ENCODE peak calls at places on chromosomes 12 and 14, in ten cellular contexts. A is CD4-positive, CD25-positive, alpha-beta regulatory T cell; W is thoracic aorta; L is DND-41; C is upper lobe of right lung; K is IMR-90; N is lower lobe of right lung; S is OCI-LY7; Y is neural progenitor cell; B is body of pancreas. V is an unnamed sample. For H3K4me1, the result is how much of the 10 kb centered on the place peaks cover.

GRCh38 chr14:32821989-32822653 is 116.6 kb upstream of the NPAS3 start:
- DNase-seq in N (no peak), B (no peak), K (peak), A (no peak), S (no peak), C (no peak), Y (no peak), L (no peak), W (no peak), V (no peak)

GRCh38 chr12:91225316-91225715 is 42.7 kb upstream of the DCN start:
- DNase-seq in W (no peak), A (no peak), N (no peak), S (no peak), C (no peak), B (no peak), K (peak), L (no peak), Y (no peak), V (no peak)

GRCh38 chr14:52079239-52079956 is 10.5 kb upstream of the NID2 start:
- DNase-seq in K (peak), C (no peak), N (no peak), A (no peak), S (no peak), L (no peak), B (no peak), W (no peak), Y (no peak), V (no peak)

GRCh38 chr12:104011265-104011664 is 38.7 kb downstream of the GLT8D2 start:
- DNase-seq in S (no peak), N (no peak), B (no peak), Y (no peak), A (no peak), W (no peak), L (no peak), C (no peak), K (peak), V (no peak)

GRCh38 chr12:121917950-121918678 is at the start of gene CFAP251:
- DNase-seq in C (peak), Y (peak), A (peak), K (peak), W (peak), N (peak), S (peak), B (peak), L (peak), V (peak)

GRCh38 chr12:65500121-65500846 is 221.8 kb downstream of the MSRB3 start:
- DNase-seq in N (no peak), S (no peak), W (no peak), K (peak), B (no peak), C (no peak), L (no peak), Y (no peak), A (no peak), V (no peak)

GRCh38 chr12:109518820-109519665 is 41.6 kb downstream of the UBE3B start:
- DNase-seq in K (peak), C (no peak), B (peak), A (peak), L (peak), W (no peak), N (peak), Y (peak), S (peak), V (peak)

GRCh38 chr12:92299344-92299743 is 153.7 kb upstream of the BTG1 start:
- DNase-seq in N (no peak), L (no peak), W (no peak), A (no peak), S (no peak), C (no peak), K (no peak), Y (no peak), B (no peak), V (no peak)

GRCh38 chr12:89212339-89212771 is 139.9 kb downstream of the DUSP6 start:
- DNase-seq in W (no peak), S (no peak), B (no peak), N (peak), C (no peak), A (no peak), Y (no peak), K (no peak), L (no peak), V (no peak)

GRCh38 chr12:50597200-50598195 is 92.7 kb downstream of the DIP2B start:
- DNase-seq in L (peak), Y (no peak), B (no peak), K (peak), W (peak), N (no peak), S (peak), C (no peak), A (peak), V (no peak)

GRCh38 chr14:91649930-91650329 is 82.0 kb downstream of the CATSPERB start:
- DNase-seq in A (no peak), S (peak), N (no peak), C (no peak), K (peak), W (no peak), Y (peak), L (peak), B (peak), V (peak)

GRCh38 chr14:75469606-75470237 is 41.9 kb downstream of the JDP2 start:
- DNase-seq in S (no peak), Y (no peak), L (no peak), B (peak), A (no peak), W (no peak), C (peak), N (peak), K (no peak), V (no peak)

GRCh38 chr14:65720171-65720570 is 307.6 kb downstream of the FUT8 start:
- DNase-seq in A (no peak), K (no peak), L (no peak), N (no peak), S (no peak), C (no peak), B (no peak), W (no peak), Y (no peak), V (no peak)

GRCh38 chr14:76848879-76849278 is 22.7 kb downstream of the LRRC74A start:
- DNase-seq in A (no peak), S (no peak), W (no peak), L (no peak), Y (no peak), K (no peak), N (no peak), B (no peak), C (no peak), V (no peak)

DNA sequence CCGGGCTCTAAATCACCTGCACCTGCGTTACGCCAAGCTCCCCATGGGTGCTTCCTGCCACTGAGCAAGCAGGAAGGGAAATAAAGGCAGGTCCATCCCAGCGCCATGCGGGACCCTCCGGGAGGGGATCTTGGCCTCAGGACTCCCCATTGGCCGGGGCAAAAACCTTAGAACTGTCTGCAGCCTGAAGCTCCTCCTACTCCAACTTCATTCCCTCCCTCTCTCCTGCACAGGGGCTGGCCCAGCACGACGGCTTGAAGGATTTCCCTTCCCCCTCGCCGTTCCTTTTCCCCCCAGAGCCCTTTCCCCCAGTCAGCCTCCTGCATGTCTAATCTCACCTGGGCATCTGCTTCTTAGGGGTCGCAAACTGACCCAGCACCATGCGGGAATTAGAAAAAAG is 137.2 kb upstream of the NCOR2 start:
- DNase-seq in Y (no peak), C (no peak), N (no peak), S (no peak), L (no peak), K (no peak), A (no peak), B (no peak), W (no peak), V (no peak)
- H3K27ac ChIP-seq in Y (no peak), C (peak), N (peak), S (no peak), L (no peak), K (no peak), A (no peak), B (no peak), W (no peak), V (no peak)

GRCh38 chr14:90179357-90179756 is 77.0 kb upstream of the PSMC1 start:
- DNase-seq in A (no peak), K (no peak), B (no peak), N (no peak), L (no peak), S (no peak), W (no peak), C (no peak), Y (no peak), V (no peak)
- H3K4me1 ChIP-seq in A (under half), K (under half), B (under half), N (under half), L (under half), S (under half), W (under half), C (under half), Y (under half), V (under half)

GRCh38 chr12:11499802-11500201 is 104.4 kb upstream of the PRB2 start:
- DNase-seq in B (no peak), L (no peak), Y (no peak), W (no peak), N (no peak), A (no peak), C (no peak), S (no peak), K (no peak), V (no peak)
- H3K4me3 ChIP-seq in B (no peak), L (no peak), Y (peak), W (no peak), N (no peak), A (no peak), C (no peak), S (no peak), K (no peak), V (no peak)

GRCh38 chr12:32681272-32681671 is 2.2 kb downstream of the DNM1L start:
- DNase-seq in N (no peak), K (no peak), A (no peak), Y (no peak), C (no peak), S (no peak), B (no peak), L (no peak), W (no peak), V (no peak)
- H3K27ac ChIP-seq in N (no peak), K (no peak), A (no peak), Y (no peak), C (no peak), S (no peak), B (no peak), L (no peak), W (no peak), V (peak)

GRCh38 chr14:23306412-23307145 is at the start of gene BCL2L2:
- DNase-seq in N (peak), S (peak), B (peak), K (peak), W (peak), C (peak), Y (peak), A (no peak), L (peak), V (no peak)

GRCh38 chr14:23307687-23308644 is 1.3 kb downstream of the BCL2L2 start:
- DNase-seq in K (peak), L (no peak), Y (no peak), W (no peak), B (no peak), A (no peak), S (no peak), N (no peak), C (no peak), V (no peak)

GRCh38 chr14:23310546-23310945 is 3.9 kb downstream of the BCL2L2 start:
- DNase-seq in L (no peak), N (no peak), S (no peak), W (no peak), C (no peak), B (no peak), A (no peak), Y (no peak), K (no peak), V (no peak)

GRCh38 chr14:23307146-23307447 is 464 bp downstream of the BCL2L2 start:
- DNase-seq in Y (no peak), B (no peak), A (no peak), C (no peak), L (no peak), N (no peak), K (no peak), W (no peak), S (no peak), V (no peak)

DNA sequence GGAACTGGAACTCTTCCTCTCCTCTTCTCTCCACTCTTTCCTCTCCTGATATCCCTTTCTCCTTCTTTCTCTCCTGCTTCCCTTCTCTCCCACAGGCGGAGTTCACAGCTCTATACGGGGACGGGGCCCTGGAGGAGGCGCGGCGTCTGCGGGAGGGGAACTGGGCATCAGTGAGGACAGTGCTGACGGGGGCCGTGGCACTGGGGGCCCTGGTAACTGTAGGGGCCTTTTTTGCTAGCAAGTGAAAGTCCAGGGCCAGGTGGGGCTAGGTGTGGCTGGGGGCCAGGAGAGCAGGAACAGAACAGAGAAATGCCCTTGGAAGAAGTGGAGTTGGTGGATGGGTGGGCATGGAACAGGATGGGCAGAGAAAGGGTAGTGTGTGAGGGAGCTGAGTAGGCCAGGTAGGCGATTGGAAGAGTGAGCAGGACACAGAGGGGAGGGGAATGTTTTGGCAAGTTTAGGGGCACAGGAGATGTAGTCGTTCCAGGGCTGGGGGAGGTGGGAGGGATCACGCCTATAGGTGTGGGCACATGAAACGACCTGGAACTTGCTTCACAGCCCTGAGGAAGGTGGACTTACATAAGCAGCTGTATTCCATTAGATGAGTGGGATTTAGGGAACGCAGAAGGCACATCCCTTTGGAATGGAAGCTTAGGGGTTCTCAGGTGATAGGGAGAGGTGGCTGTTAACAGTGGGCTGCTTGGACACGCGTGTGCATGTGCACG is 2.2 kb downstream of the BCL2L2 start:
- DNase-seq in Y (no peak), K (no peak), N (no peak), W (no peak), C (no peak), L (no peak), S (no peak), A (no peak), B (no peak), V (no peak)
- H3K4me1 ChIP-seq in Y (under half), K (under half), N (under half), W (under half), C (under half), L (under half), S (under half), A (under half), B (under half), V (under half)

GRCh38 chr12:133190176-133190575 is 8.9 kb downstream of the ZNF268 start:
- DNase-seq in C (no peak), L (no peak), K (no peak), A (no peak), N (no peak), S (no peak), Y (no peak), W (no peak), B (no peak), V (no peak)
- H3K4me3 ChIP-seq in C (no peak), L (no peak), K (no peak), A (no peak), N (no peak), S (no peak), Y (no peak), W (no peak), B (no peak), V (no peak)

DNA sequence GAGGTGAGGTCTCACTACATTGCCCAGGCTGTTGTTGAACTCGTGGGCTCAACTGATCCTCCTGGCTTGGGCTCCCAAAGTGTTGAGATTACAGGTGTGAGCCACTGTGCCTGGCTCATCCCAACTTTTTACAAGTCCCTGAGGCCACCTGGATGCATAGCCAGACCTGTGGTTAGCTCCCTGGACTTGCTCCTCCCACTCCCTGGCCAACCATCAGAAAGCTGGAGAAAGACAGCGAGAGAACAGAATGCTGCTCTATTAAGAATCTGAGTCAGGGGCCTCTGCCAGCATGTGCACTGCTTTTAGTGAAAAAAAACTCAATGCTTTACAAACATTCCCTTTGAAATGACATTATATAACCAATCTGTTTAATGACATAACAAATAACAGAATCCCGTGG is 78.2 kb downstream of the RBM19 start:
- DNase-seq in S (no peak), K (no peak), B (no peak), A (no peak), C (no peak), Y (no peak), L (no peak), N (no peak), W (no peak), V (no peak)
- H3K27ac ChIP-seq in S (no peak), K (no peak), B (no peak), A (no peak), C (no peak), Y (no peak), L (no peak), N (no peak), W (no peak), V (no peak)

DNA sequence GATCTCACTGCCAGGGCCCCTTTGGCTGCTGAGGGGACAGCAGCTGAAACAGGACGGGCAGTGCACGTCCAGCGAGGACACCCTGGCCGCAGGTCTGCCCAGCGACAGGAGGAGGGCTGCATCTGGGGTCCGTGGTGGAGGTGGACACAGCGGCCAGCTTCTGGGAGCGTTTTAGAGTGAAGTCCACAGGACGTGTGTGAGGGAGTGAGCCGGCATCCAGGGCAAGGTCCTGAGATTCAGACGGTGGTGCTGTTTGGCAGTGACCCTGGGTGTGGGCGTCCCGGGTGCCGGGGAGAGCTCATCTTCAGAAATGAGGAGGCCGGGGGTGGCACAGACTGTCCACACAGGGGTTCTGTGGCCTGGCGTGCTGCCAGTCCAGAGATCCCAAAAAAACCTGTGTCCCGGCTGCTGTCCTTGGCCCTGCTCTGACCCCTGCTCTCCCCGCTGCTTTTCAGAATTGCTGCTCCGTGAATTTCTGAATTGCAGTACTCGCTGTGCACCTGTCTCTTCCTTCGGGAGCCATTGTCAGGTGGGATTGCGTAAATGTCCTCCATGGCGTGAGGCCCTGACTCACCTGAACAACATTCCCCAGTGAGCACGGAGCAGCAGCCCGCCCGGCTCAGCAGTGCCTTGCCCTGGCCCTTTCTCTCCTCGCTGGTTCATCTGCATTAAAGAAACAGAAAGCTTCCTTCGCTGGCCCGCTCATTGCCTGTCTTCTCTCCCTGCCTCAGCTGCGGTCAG is 183.5 kb upstream of the C14orf180 start:
- DNase-seq in Y (no peak), K (no peak), L (peak), N (no peak), C (no peak), S (peak), B (no peak), A (no peak), W (no peak), V (no peak)
- H3K4me1 ChIP-seq in Y (under half), K (under half), L (under half), N (under half), C (under half), S (half or more), B (under half), A (half or more), W (under half), V (half or more)

GRCh38 chr14:100824156-100824555 is 1.8 kb upstream of the MEG3 start:
- DNase-seq in C (no peak), A (no peak), W (no peak), B (no peak), S (no peak), N (no peak), Y (peak), K (peak), L (no peak), V (no peak)

GRCh38 chr14:100826371-100827139 is 637 bp downstream of the MEG3 start:
- DNase-seq in S (no peak), W (no peak), B (no peak), K (no peak), Y (no peak), N (no peak), C (no peak), L (no peak), A (no peak), V (no peak)

GRCh38 chr14:100823488-100823887 is 2.4 kb upstream of the MEG3 start:
- DNase-seq in K (no peak), A (no peak), N (no peak), B (no peak), W (no peak), L (no peak), Y (no peak), C (no peak), S (no peak), V (no peak)

GRCh38 chr14:100825691-100826331 is at the start of gene MEG3:
- DNase-seq in W (no peak), L (no peak), Y (no peak), B (peak), N (no peak), K (peak), C (no peak), A (no peak), S (no peak), V (peak)

DNA sequence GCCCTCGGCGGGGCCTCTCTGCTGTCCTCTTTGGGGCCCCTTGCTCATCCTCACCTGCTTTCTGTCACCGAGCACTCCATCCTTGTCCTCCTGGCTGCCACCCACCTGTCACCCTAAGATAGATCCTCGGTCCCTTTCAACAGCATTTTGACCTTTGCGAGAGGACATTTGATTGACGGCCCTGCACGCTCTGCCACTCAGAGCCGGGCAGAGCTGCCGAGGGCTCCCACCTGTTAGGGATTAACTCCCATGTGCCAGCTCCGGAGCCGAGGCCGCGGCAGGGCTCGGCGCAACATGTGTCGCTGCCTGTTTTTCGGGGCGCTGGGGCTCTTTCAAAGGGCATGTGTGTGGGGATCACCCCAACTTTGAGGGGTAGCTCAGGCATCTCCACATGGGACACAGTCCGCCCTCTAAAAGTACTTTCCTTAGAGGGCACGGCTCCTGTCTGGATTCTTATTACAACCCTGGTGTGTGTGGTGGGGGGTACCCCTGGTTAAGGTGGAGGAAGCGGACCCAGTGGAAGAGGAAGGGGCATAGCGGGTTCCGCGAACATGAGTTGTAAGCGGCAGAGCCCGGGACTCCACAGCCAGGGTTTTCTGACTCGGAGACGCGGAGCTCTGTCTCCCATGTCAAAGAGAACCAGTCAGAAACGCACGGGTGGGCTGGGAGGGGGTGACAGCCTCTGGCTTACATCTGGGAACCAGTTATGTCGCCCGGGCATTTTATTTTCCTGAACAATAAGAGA is 800 bp upstream of the MEG3 start:
- DNase-seq in N (no peak), Y (no peak), L (no peak), B (no peak), S (no peak), A (no peak), K (no peak), W (no peak), C (no peak), V (no peak)
- H3K4me3 ChIP-seq in N (peak), Y (no peak), L (no peak), B (no peak), S (no peak), A (no peak), K (peak), W (no peak), C (no peak), V (no peak)

V was measured in CD8-positive, alpha-beta memory T cell.